ENCODE peak calls at places on chromosomes 3 and 15, in nine cellular contexts. One of them, this sample, is unnamed.

GRCh38 chr3:113438224-113438623 is 3.1 kb downstream of the CFAP44 start:
- DNase-seq in activated effector memory CD4-positive, alpha-beta T cell treated with Interleukin-2 at 50 U/mL for 16 hours: no peak
- DNase-seq in GM12865: no peak
- DNase-seq in SW480: no peak
- DNase-seq in HAP-1: no peak
- DNase-seq in cardiac muscle cell: no peak
- DNase-seq in breast epithelium: no peak
- DNase-seq in nephron progenitor cell: no peak
- DNase-seq in anterior cingulate cortex: no peak
- DNase-seq in this sample: no peak

GRCh38 chr3:193963808-193964516 is 172.0 kb upstream of the HES1 start:
- DNase-seq in activated effector memory CD4-positive, alpha-beta T cell treated with Interleukin-2 at 50 U/mL for 16 hours: no peak
- DNase-seq in GM12865: peak
- DNase-seq in SW480: no peak
- DNase-seq in HAP-1: no peak
- DNase-seq in cardiac muscle cell: no peak
- DNase-seq in breast epithelium: no peak
- DNase-seq in nephron progenitor cell: no peak
- DNase-seq in anterior cingulate cortex: no peak
- DNase-seq in this sample: no peak

GRCh38 chr15:31498756-31499155 is 172.1 kb downstream of the KLF13 start:
- DNase-seq in activated effector memory CD4-positive, alpha-beta T cell treated with Interleukin-2 at 50 U/mL for 16 hours: no peak
- DNase-seq in GM12865: no peak
- DNase-seq in SW480: no peak
- DNase-seq in HAP-1: no peak
- DNase-seq in cardiac muscle cell: no peak
- DNase-seq in breast epithelium: no peak
- DNase-seq in nephron progenitor cell: no peak
- DNase-seq in anterior cingulate cortex: no peak
- DNase-seq in this sample: no peak

GRCh38 chr3:99966657-99967420 is 147.5 kb downstream of the FILIP1L start:
- DNase-seq in activated effector memory CD4-positive, alpha-beta T cell treated with Interleukin-2 at 50 U/mL for 16 hours: no peak
- DNase-seq in GM12865: no peak
- DNase-seq in SW480: no peak
- DNase-seq in HAP-1: no peak
- DNase-seq in cardiac muscle cell: no peak
- DNase-seq in breast epithelium: no peak
- DNase-seq in nephron progenitor cell: no peak
- DNase-seq in anterior cingulate cortex: no peak
- DNase-seq in this sample: no peak

GRCh38 chr3:109005443-109005842 is 51.8 kb upstream of the GUCA1C start:
- DNase-seq in activated effector memory CD4-positive, alpha-beta T cell treated with Interleukin-2 at 50 U/mL for 16 hours: no peak
- DNase-seq in GM12865: no peak
- DNase-seq in SW480: no peak
- DNase-seq in HAP-1: no peak
- DNase-seq in cardiac muscle cell: no peak
- DNase-seq in breast epithelium: no peak
- DNase-seq in nephron progenitor cell: no peak
- DNase-seq in anterior cingulate cortex: no peak
- DNase-seq in this sample: no peak

GRCh38 chr15:55969582-55969981 is 23.8 kb downstream of the NEDD4 start:
- DNase-seq in activated effector memory CD4-positive, alpha-beta T cell treated with Interleukin-2 at 50 U/mL for 16 hours: no peak
- DNase-seq in GM12865: no peak
- DNase-seq in SW480: no peak
- DNase-seq in HAP-1: no peak
- DNase-seq in cardiac muscle cell: no peak
- DNase-seq in breast epithelium: peak
- DNase-seq in nephron progenitor cell: no peak
- DNase-seq in anterior cingulate cortex: no peak
- DNase-seq in this sample: no peak

GRCh38 chr15:68054658-68055223 is 626 bp downstream of the PIAS1 start:
- DNase-seq in activated effector memory CD4-positive, alpha-beta T cell treated with Interleukin-2 at 50 U/mL for 16 hours: no peak
- DNase-seq in GM12865: peak
- DNase-seq in SW480: peak
- DNase-seq in HAP-1: peak
- DNase-seq in cardiac muscle cell: peak
- DNase-seq in breast epithelium: peak
- DNase-seq in nephron progenitor cell: peak
- DNase-seq in anterior cingulate cortex: peak
- DNase-seq in this sample: peak

GRCh38 chr3:99505200-99505599 is 133.2 kb upstream of the COL8A1 start:
- DNase-seq in activated effector memory CD4-positive, alpha-beta T cell treated with Interleukin-2 at 50 U/mL for 16 hours: no peak
- DNase-seq in GM12865: peak
- DNase-seq in SW480: no peak
- DNase-seq in HAP-1: no peak
- DNase-seq in cardiac muscle cell: no peak
- DNase-seq in breast epithelium: no peak
- DNase-seq in nephron progenitor cell: no peak
- DNase-seq in anterior cingulate cortex: no peak
- DNase-seq in this sample: no peak

GRCh38 chr3:131591394-131591990 is 88.7 kb upstream of the MRPL3 start:
- DNase-seq in activated effector memory CD4-positive, alpha-beta T cell treated with Interleukin-2 at 50 U/mL for 16 hours: no peak
- DNase-seq in GM12865: no peak
- DNase-seq in SW480: no peak
- DNase-seq in HAP-1: no peak
- DNase-seq in cardiac muscle cell: peak
- DNase-seq in breast epithelium: no peak
- DNase-seq in nephron progenitor cell: peak
- DNase-seq in anterior cingulate cortex: no peak
- DNase-seq in this sample: no peak

GRCh38 chr3:31251083-31251482 is 281.6 kb upstream of the STT3B start:
- DNase-seq in activated effector memory CD4-positive, alpha-beta T cell treated with Interleukin-2 at 50 U/mL for 16 hours: no peak
- DNase-seq in GM12865: peak
- DNase-seq in SW480: no peak
- DNase-seq in HAP-1: no peak
- DNase-seq in cardiac muscle cell: no peak
- DNase-seq in breast epithelium: no peak
- DNase-seq in nephron progenitor cell: no peak
- DNase-seq in anterior cingulate cortex: no peak
- DNase-seq in this sample: no peak

GRCh38 chr3:188840290-188840689 is 331.5 kb upstream of the TPRG1 start:
- DNase-seq in activated effector memory CD4-positive, alpha-beta T cell treated with Interleukin-2 at 50 U/mL for 16 hours: no peak
- DNase-seq in GM12865: no peak
- DNase-seq in SW480: no peak
- DNase-seq in HAP-1: no peak
- DNase-seq in cardiac muscle cell: no peak
- DNase-seq in breast epithelium: no peak
- DNase-seq in nephron progenitor cell: no peak
- DNase-seq in anterior cingulate cortex: no peak
- DNase-seq in this sample: no peak

GRCh38 chr15:90412356-90413194 is 24.5 kb downstream of the IQGAP1 start:
- DNase-seq in activated effector memory CD4-positive, alpha-beta T cell treated with Interleukin-2 at 50 U/mL for 16 hours: no peak
- DNase-seq in GM12865: peak
- DNase-seq in SW480: no peak
- DNase-seq in HAP-1: no peak
- DNase-seq in cardiac muscle cell: peak
- DNase-seq in breast epithelium: peak
- DNase-seq in nephron progenitor cell: no peak
- DNase-seq in anterior cingulate cortex: no peak
- DNase-seq in this sample: no peak

GRCh38 chr15:97993310-97993738 is 32.8 kb downstream of the ARRDC4 start:
- DNase-seq in activated effector memory CD4-positive, alpha-beta T cell treated with Interleukin-2 at 50 U/mL for 16 hours: no peak
- DNase-seq in GM12865: no peak
- DNase-seq in SW480: peak
- DNase-seq in HAP-1: no peak
- DNase-seq in cardiac muscle cell: no peak
- DNase-seq in breast epithelium: no peak
- DNase-seq in nephron progenitor cell: no peak
- DNase-seq in anterior cingulate cortex: no peak
- DNase-seq in this sample: no peak

GRCh38 chr15:70245932-70246622 is 148.4 kb upstream of the TLE3 start:
- DNase-seq in activated effector memory CD4-positive, alpha-beta T cell treated with Interleukin-2 at 50 U/mL for 16 hours: no peak
- DNase-seq in GM12865: peak
- DNase-seq in SW480: peak
- DNase-seq in HAP-1: no peak
- DNase-seq in cardiac muscle cell: no peak
- DNase-seq in breast epithelium: no peak
- DNase-seq in nephron progenitor cell: no peak
- DNase-seq in anterior cingulate cortex: no peak
- DNase-seq in this sample: no peak

GRCh38 chr15:91627473-91628309 is 225.8 kb upstream of the SLCO3A1 start:
- DNase-seq in activated effector memory CD4-positive, alpha-beta T cell treated with Interleukin-2 at 50 U/mL for 16 hours: no peak
- DNase-seq in GM12865: no peak
- DNase-seq in SW480: no peak
- DNase-seq in HAP-1: no peak
- DNase-seq in cardiac muscle cell: peak
- DNase-seq in breast epithelium: peak
- DNase-seq in nephron progenitor cell: no peak
- DNase-seq in anterior cingulate cortex: no peak
- DNase-seq in this sample: peak

GRCh38 chr3:169999433-169999832 is 32.8 kb downstream of the SEC62 start:
- DNase-seq in activated effector memory CD4-positive, alpha-beta T cell treated with Interleukin-2 at 50 U/mL for 16 hours: no peak
- DNase-seq in GM12865: peak
- DNase-seq in SW480: no peak
- DNase-seq in HAP-1: no peak
- DNase-seq in cardiac muscle cell: no peak
- DNase-seq in breast epithelium: no peak
- DNase-seq in nephron progenitor cell: no peak
- DNase-seq in anterior cingulate cortex: no peak
- DNase-seq in this sample: no peak

GRCh38 chr15:33131880-33132279 is 62.6 kb downstream of the FMN1 start:
- DNase-seq in activated effector memory CD4-positive, alpha-beta T cell treated with Interleukin-2 at 50 U/mL for 16 hours: no peak
- DNase-seq in GM12865: no peak
- DNase-seq in SW480: no peak
- DNase-seq in HAP-1: no peak
- DNase-seq in cardiac muscle cell: no peak
- DNase-seq in breast epithelium: no peak
- DNase-seq in nephron progenitor cell: no peak
- DNase-seq in anterior cingulate cortex: no peak
- DNase-seq in this sample: no peak

GRCh38 chr15:74545776-74546656 is 5.0 kb downstream of the ARID3B start:
- DNase-seq in activated effector memory CD4-positive, alpha-beta T cell treated with Interleukin-2 at 50 U/mL for 16 hours: peak
- DNase-seq in GM12865: peak
- DNase-seq in SW480: peak
- DNase-seq in HAP-1: peak
- DNase-seq in cardiac muscle cell: peak
- DNase-seq in breast epithelium: peak
- DNase-seq in nephron progenitor cell: peak
- DNase-seq in anterior cingulate cortex: peak
- DNase-seq in this sample: peak

GRCh38 chr3:15941958-15942357 is 144.2 kb upstream of the ANKRD28 start:
- DNase-seq in activated effector memory CD4-positive, alpha-beta T cell treated with Interleukin-2 at 50 U/mL for 16 hours: no peak
- DNase-seq in GM12865: no peak
- DNase-seq in SW480: no peak
- DNase-seq in HAP-1: no peak
- DNase-seq in cardiac muscle cell: no peak
- DNase-seq in breast epithelium: no peak
- DNase-seq in nephron progenitor cell: no peak
- DNase-seq in anterior cingulate cortex: no peak
- DNase-seq in this sample: no peak

GRCh38 chr15:79962178-79962577 is 8.8 kb downstream of the BCL2A1 start:
- DNase-seq in activated effector memory CD4-positive, alpha-beta T cell treated with Interleukin-2 at 50 U/mL for 16 hours: no peak
- DNase-seq in GM12865: peak
- DNase-seq in SW480: no peak
- DNase-seq in HAP-1: no peak
- DNase-seq in cardiac muscle cell: no peak
- DNase-seq in breast epithelium: no peak
- DNase-seq in nephron progenitor cell: no peak
- DNase-seq in anterior cingulate cortex: no peak
- DNase-seq in this sample: no peak

GRCh38 chr3:124318014-124318413 is 326.1 kb upstream of the ROPN1 start:
- DNase-seq in activated effector memory CD4-positive, alpha-beta T cell treated with Interleukin-2 at 50 U/mL for 16 hours: no peak
- DNase-seq in GM12865: no peak
- DNase-seq in SW480: no peak
- DNase-seq in HAP-1: no peak
- DNase-seq in cardiac muscle cell: no peak
- DNase-seq in breast epithelium: no peak
- DNase-seq in nephron progenitor cell: peak
- DNase-seq in anterior cingulate cortex: no peak
- DNase-seq in this sample: no peak

GRCh38 chr3:37892917-37893595 is 31.4 kb downstream of the CTDSPL start:
- DNase-seq in activated effector memory CD4-positive, alpha-beta T cell treated with Interleukin-2 at 50 U/mL for 16 hours: no peak
- DNase-seq in GM12865: no peak
- DNase-seq in SW480: no peak
- DNase-seq in HAP-1: no peak
- DNase-seq in cardiac muscle cell: peak
- DNase-seq in breast epithelium: no peak
- DNase-seq in nephron progenitor cell: peak
- DNase-seq in anterior cingulate cortex: no peak
- DNase-seq in this sample: no peak

GRCh38 chr3:120473896-120474675 is 23.3 kb upstream of the FSTL1 start:
- DNase-seq in activated effector memory CD4-positive, alpha-beta T cell treated with Interleukin-2 at 50 U/mL for 16 hours: no peak
- DNase-seq in GM12865: no peak
- DNase-seq in SW480: no peak
- DNase-seq in HAP-1: no peak
- DNase-seq in cardiac muscle cell: no peak
- DNase-seq in breast epithelium: no peak
- DNase-seq in nephron progenitor cell: no peak
- DNase-seq in anterior cingulate cortex: no peak
- DNase-seq in this sample: no peak

GRCh38 chr3:46406786-46407611 is at the start of the genes CCR5AS and CCRL2:
- DNase-seq in activated effector memory CD4-positive, alpha-beta T cell treated with Interleukin-2 at 50 U/mL for 16 hours: peak
- DNase-seq in GM12865: peak
- DNase-seq in SW480: peak
- DNase-seq in HAP-1: no peak
- DNase-seq in cardiac muscle cell: peak
- DNase-seq in breast epithelium: no peak
- DNase-seq in nephron progenitor cell: peak
- DNase-seq in anterior cingulate cortex: no peak
- DNase-seq in this sample: peak

GRCh38 chr15:39363761-39364586 is 216.9 kb upstream of the THBS1 start:
- DNase-seq in activated effector memory CD4-positive, alpha-beta T cell treated with Interleukin-2 at 50 U/mL for 16 hours: no peak
- DNase-seq in GM12865: no peak
- DNase-seq in SW480: no peak
- DNase-seq in HAP-1: no peak
- DNase-seq in cardiac muscle cell: no peak
- DNase-seq in breast epithelium: no peak
- DNase-seq in nephron progenitor cell: no peak
- DNase-seq in anterior cingulate cortex: no peak
- DNase-seq in this sample: no peak

GRCh38 chr15:39797407-39797806 is 14.8 kb upstream of the FSIP1 start:
- DNase-seq in activated effector memory CD4-positive, alpha-beta T cell treated with Interleukin-2 at 50 U/mL for 16 hours: no peak
- DNase-seq in GM12865: peak
- DNase-seq in SW480: no peak
- DNase-seq in HAP-1: no peak
- DNase-seq in cardiac muscle cell: no peak
- DNase-seq in breast epithelium: no peak
- DNase-seq in nephron progenitor cell: no peak
- DNase-seq in anterior cingulate cortex: no peak
- DNase-seq in this sample: no peak

GRCh38 chr15:26518885-26519284 is 254.0 kb downstream of the GABRB3 start:
- DNase-seq in activated effector memory CD4-positive, alpha-beta T cell treated with Interleukin-2 at 50 U/mL for 16 hours: no peak
- DNase-seq in GM12865: no peak
- DNase-seq in SW480: no peak
- DNase-seq in HAP-1: no peak
- DNase-seq in cardiac muscle cell: no peak
- DNase-seq in breast epithelium: no peak
- DNase-seq in nephron progenitor cell: no peak
- DNase-seq in anterior cingulate cortex: no peak
- DNase-seq in this sample: no peak

GRCh38 chr15:89409993-89410767 is 75.6 kb upstream of the POLG start:
- DNase-seq in activated effector memory CD4-positive, alpha-beta T cell treated with Interleukin-2 at 50 U/mL for 16 hours: no peak
- DNase-seq in GM12865: no peak
- DNase-seq in SW480: no peak
- DNase-seq in HAP-1: no peak
- DNase-seq in cardiac muscle cell: no peak
- DNase-seq in breast epithelium: no peak
- DNase-seq in nephron progenitor cell: no peak
- DNase-seq in anterior cingulate cortex: no peak
- DNase-seq in this sample: no peak

GRCh38 chr3:122055215-122055614 is at the start of gene CD86:
- DNase-seq in activated effector memory CD4-positive, alpha-beta T cell treated with Interleukin-2 at 50 U/mL for 16 hours: no peak
- DNase-seq in GM12865: peak
- DNase-seq in SW480: no peak
- DNase-seq in HAP-1: no peak
- DNase-seq in cardiac muscle cell: no peak
- DNase-seq in breast epithelium: no peak
- DNase-seq in nephron progenitor cell: no peak
- DNase-seq in anterior cingulate cortex: no peak
- DNase-seq in this sample: peak

GRCh38 chr3:129195731-129196256 is 12.1 kb upstream of the CNBP start:
- DNase-seq in activated effector memory CD4-positive, alpha-beta T cell treated with Interleukin-2 at 50 U/mL for 16 hours: no peak
- DNase-seq in GM12865: no peak
- DNase-seq in SW480: no peak
- DNase-seq in HAP-1: no peak
- DNase-seq in cardiac muscle cell: no peak
- DNase-seq in breast epithelium: no peak
- DNase-seq in nephron progenitor cell: no peak
- DNase-seq in anterior cingulate cortex: peak
- DNase-seq in this sample: peak

GRCh38 chr3:49054344-49054862 is 25.2 kb upstream of the IMPDH2 start:
- DNase-seq in activated effector memory CD4-positive, alpha-beta T cell treated with Interleukin-2 at 50 U/mL for 16 hours: no peak
- DNase-seq in GM12865: no peak
- DNase-seq in SW480: no peak
- DNase-seq in HAP-1: no peak
- DNase-seq in cardiac muscle cell: no peak
- DNase-seq in breast epithelium: no peak
- DNase-seq in nephron progenitor cell: no peak
- DNase-seq in anterior cingulate cortex: no peak
- DNase-seq in this sample: no peak

This sample was measured in midbrain.